ENCODE peak calls at places on chromosome 5, in nine cellular contexts. P is Peyer's patch, W is adrenal gland, V is upper lobe of left lung, U is ovary, S is uterus, K is transverse colon, N is GM12891, E is IMR-90. L is an unnamed sample.

GRCh38 chr5:94830520-94830919 is 212.1 kb downstream of the SLF1 start:
- DNase-seq in V (no peak), E (no peak), N (no peak), W (no peak), U (no peak), S (no peak), P (no peak), K (no peak), L (no peak)

GRCh38 chr5:81006955-81007636 is 46.9 kb downstream of the RASGRF2 start:
- DNase-seq in W (no peak), E (no peak), K (no peak), P (peak; percentile 51), V (no peak), S (no peak), U (no peak), N (no peak), L (no peak)

GRCh38 chr5:86838078-86838477 is 220.3 kb downstream of the COX7C start:
- DNase-seq in N (no peak), E (no peak), K (no peak), U (no peak), P (no peak), V (no peak), W (no peak), S (no peak), L (no peak)

GRCh38 chr5:57780306-57780958 is 297.8 kb upstream of the ACTBL2 start:
- DNase-seq in W (peak; percentile 34), V (no peak), K (no peak), N (no peak), S (no peak), E (peak; percentile 20), U (no peak), P (no peak), L (no peak)

GRCh38 chr5:53930457-53930856 is 370.0 kb downstream of the NDUFS4 start:
- DNase-seq in V (no peak), K (no peak), N (no peak), S (no peak), P (no peak), E (peak; percentile 55), U (no peak), W (no peak), L (no peak)

GRCh38 chr5:110106750-110107149 is 417.0 kb downstream of the MAN2A1 start:
- DNase-seq in U (no peak), N (no peak), K (no peak), E (no peak), V (no peak), W (no peak), S (no peak), P (no peak), L (no peak)

GRCh38 chr5:43702815-43703214 is 99.8 kb downstream of the NNT start:
- DNase-seq in U (no peak), V (no peak), S (no peak), W (no peak), P (no peak), E (peak; percentile 23), K (no peak), N (no peak), L (no peak)

GRCh38 chr5:6248132-6248531 is 130.2 kb downstream of the MED10 start:
- DNase-seq in E (no peak), N (no peak), K (no peak), U (no peak), P (no peak), V (no peak), W (no peak), S (no peak), L (no peak)

GRCh38 chr5:72307968-72308852 is 11.8 kb downstream of the MRPS27 start:
- DNase-seq in K (peak; percentile 98), P (peak; percentile 98), U (peak; percentile 97), V (peak; percentile 99), N (peak; percentile 90), E (peak; percentile 97), S (peak; percentile 97), W (peak; percentile 99), L (peak; percentile 98)
- TF ChIP-seq POLR2A in K (peak; percentile 96), P (peak; percentile 94), U (peak; percentile 90), V (peak; percentile 95), N (peak; percentile 99), E (peak; percentile 90), S (peak; percentile 97), W (peak; percentile 99), L (peak; percentile 57)

GRCh38 chr5:150400327-150401075 is 12.2 kb downstream of the CD74 start:
- DNase-seq in E (no peak), N (no peak), K (no peak), P (no peak), S (no peak), U (no peak), V (no peak), W (no peak), L (no peak)
- TF ChIP-seq POLR2A in E (no peak), N (peak; percentile 93), K (no peak), P (no peak), S (no peak), U (no peak), V (no peak), W (no peak), L (no peak)

GRCh38 chr5:102018690-102019089 is 277.4 kb downstream of the SLCO4C1 start:
- DNase-seq in K (no peak), E (no peak), V (peak; percentile 30), P (no peak), N (no peak), W (no peak), S (no peak), U (no peak), L (no peak)

GRCh38 chr5:102010644-102011043 is 285.4 kb downstream of the SLCO4C1 start:
- DNase-seq in K (no peak), V (no peak), N (no peak), S (no peak), W (no peak), E (no peak), U (no peak), P (no peak), L (no peak)

GRCh38 chr5:102018279-102018678 is 277.8 kb downstream of the SLCO4C1 start:
- DNase-seq in S (no peak), U (no peak), V (peak; percentile 2), W (no peak), E (no peak), P (no peak), N (no peak), K (no peak), L (no peak)

GRCh38 chr5:102014371-102014770 is 281.7 kb downstream of the SLCO4C1 start:
- DNase-seq in E (no peak), N (no peak), P (no peak), S (no peak), U (no peak), V (no peak), W (no peak), K (no peak), L (no peak)
- TF ChIP-seq POLR2A in E (no peak), N (no peak), P (no peak), S (no peak), U (no peak), V (no peak), W (no peak), K (no peak), L (no peak)

DNA sequence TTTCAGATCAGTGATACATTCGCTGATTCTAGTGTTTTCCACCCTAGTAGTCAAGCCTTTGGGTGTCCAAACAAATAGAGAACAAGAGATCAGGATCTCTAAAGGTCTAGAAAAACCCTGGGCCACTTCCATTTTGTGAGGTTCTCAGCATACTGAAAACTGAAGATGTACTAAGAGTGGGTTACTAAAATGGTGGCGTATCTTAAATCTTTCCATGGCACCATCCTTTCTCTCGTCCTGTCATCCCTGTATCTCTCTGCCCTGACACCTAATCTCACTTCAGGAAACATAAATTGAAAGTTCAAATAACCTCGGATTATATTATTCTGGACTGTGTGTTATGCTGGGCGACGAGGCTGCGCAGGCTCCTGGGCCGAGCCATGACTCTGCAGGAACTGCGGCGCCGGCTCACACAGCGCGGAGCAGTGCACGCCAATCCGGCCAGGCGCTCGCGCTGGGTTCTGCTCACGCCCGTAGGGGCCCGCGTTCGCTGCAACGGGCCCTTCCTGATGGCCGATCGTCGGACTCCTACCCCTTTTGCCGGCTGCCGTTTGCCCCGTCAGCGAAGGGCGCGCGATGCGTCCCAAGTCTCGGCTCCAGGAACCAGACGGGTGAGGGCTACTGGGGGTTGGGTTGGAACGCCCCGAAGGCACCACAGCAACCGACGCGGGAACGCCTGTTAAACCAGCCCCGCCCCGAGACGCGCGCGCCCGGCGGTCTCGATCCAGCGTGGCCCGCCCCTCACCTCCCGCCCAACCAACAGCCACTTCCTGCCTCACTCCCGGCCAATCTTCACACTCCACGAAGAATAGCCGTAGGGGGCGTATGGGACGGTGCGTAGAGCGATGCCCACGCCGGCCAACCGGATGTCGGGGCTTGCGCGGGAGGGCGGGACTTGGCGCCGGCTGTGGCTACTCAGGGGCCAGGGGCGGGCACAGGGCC is 503 bp upstream of the CANX start:
- DNase-seq in V (peak; percentile 100), N (peak; percentile 96), K (peak; percentile 99), S (peak; percentile 99), E (peak; percentile 99), U (peak; percentile 99), W (peak; percentile 99), P (peak; percentile 99), L (peak; percentile 99)
- TF ChIP-seq POLR2A in V (peak; percentile 74), N (peak; percentile 83), K (peak; percentile 93), S (no peak), E (peak; percentile 89), U (peak; percentile 71), W (peak; percentile 92), P (peak; percentile 90), L (peak; percentile 83)

GRCh38 chr5:138536665-138537315 is 6.2 kb downstream of the ETF1 start:
- DNase-seq in W (no peak), V (no peak), U (no peak), N (no peak), S (no peak), E (no peak), K (no peak), P (no peak), L (no peak)
- TF ChIP-seq POLR2A in W (no peak), V (no peak), U (no peak), N (no peak), S (no peak), E (no peak), K (no peak), P (no peak), L (no peak)

DNA sequence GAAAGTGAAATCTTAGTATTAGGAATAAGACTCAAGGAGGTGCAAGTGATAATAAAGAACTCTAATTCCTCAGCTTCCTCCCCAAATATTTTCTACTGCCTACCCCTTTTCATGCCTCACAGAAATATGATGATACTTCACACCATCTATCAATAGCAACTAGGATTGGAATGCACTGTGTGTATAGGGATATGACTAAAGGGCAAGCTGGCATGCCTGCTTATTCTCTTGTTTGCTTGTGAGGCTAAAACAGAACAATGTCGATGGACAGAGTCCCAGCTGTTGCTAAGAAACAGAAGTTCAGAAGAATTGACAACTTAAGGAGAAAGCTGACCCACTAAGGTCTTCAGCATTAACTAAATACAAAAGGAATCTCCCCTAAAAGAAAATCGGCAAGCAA is 9.7 kb upstream of the CHD1 start:
- DNase-seq in W (no peak), K (no peak), U (no peak), S (no peak), P (no peak), V (no peak), E (peak; percentile 41), N (no peak), L (no peak)
- TF ChIP-seq POLR2A in W (no peak), K (no peak), U (no peak), S (no peak), P (no peak), V (no peak), E (no peak), N (no peak), L (no peak)

GRCh38 chr5:141040763-141041426 is 10.3 kb upstream of the PCDHB1 start:
- DNase-seq in U (peak; percentile 88), N (peak; percentile 48), E (peak; percentile 1), W (peak; percentile 89), K (peak; percentile 80), P (peak; percentile 84), V (peak; percentile 93), S (peak; percentile 93), L (peak; percentile 97)
- TF ChIP-seq POLR2A in U (no peak), N (no peak), E (no peak), W (peak; percentile 38), K (peak; percentile 15), P (no peak), V (peak; percentile 45), S (peak; percentile 18), L (peak; percentile 18)

L was measured in breast epithelium.